ENCODE peak calls at places on chromosomes 2 and 18, in five cellular contexts. K is HepG2, C is prostate gland, N is kidney, M is GM23248. G is an unnamed sample.

GRCh38 chr2:109213646-109214417 is 84.8 kb downstream of the SH3RF3 start:
- DNase-seq in C (peak; percentile 37), K (no peak), N (no peak), M (peak; percentile 86), G (peak; percentile 61)

GRCh38 chr2:96642564-96643350 is at the start of gene FER1L5:
- DNase-seq in M (peak; percentile 57), K (no peak), N (peak; percentile 76), C (peak; percentile 40), G (no peak)

GRCh38 chr18:11305507-11305906 is 156.1 kb upstream of the PIEZO2 start:
- DNase-seq in N (peak; percentile 30), C (no peak), K (no peak), M (no peak), G (no peak)

GRCh38 chr2:217289153-217289908 is 429.5 kb upstream of the TNP1 start:
- DNase-seq in K (no peak), C (no peak), M (no peak), N (no peak), G (no peak)

GRCh38 chr2:237932731-237933131 is 34.1 kb upstream of the UBE2F start:
- DNase-seq in N (no peak), K (no peak), M (peak; percentile 63), C (no peak), G (no peak)

GRCh38 chr2:127581050-127581345 is 45.5 kb downstream of the MYO7B start:
- DNase-seq in C (no peak), K (no peak), M (no peak), N (no peak), G (peak; percentile 34)

GRCh38 chr18:23689031-23689615 is at the start of gene LAMA3:
- DNase-seq in C (peak; percentile 60), K (no peak), N (peak; percentile 80), M (peak; percentile 77), G (no peak)

GRCh38 chr18:50697509-50697908 is 122.3 kb downstream of the MRO start:
- DNase-seq in C (no peak), M (no peak), K (no peak), N (no peak), G (no peak)

GRCh38 chr2:101516349-101516748 is 41.4 kb upstream of the RFX8 start:
- DNase-seq in K (no peak), M (no peak), C (no peak), N (no peak), G (no peak)

GRCh38 chr18:2994603-2995432 is 18.1 kb downstream of the LPIN2 start:
- DNase-seq in M (no peak), C (no peak), K (no peak), N (no peak), G (no peak)

GRCh38 chr2:151071382-151071781 is 190.3 kb downstream of the RBM43 start:
- DNase-seq in K (no peak), C (no peak), M (peak; percentile 70), N (no peak), G (no peak)

GRCh38 chr2:232479341-232480200 is 8.1 kb downstream of the ECEL1 start:
- DNase-seq in N (peak; percentile 60), K (peak; percentile 19), M (no peak), C (no peak), G (no peak)

GRCh38 chr2:179020156-179020750 is 29.7 kb downstream of the CCDC141 start:
- DNase-seq in M (peak; percentile 39), K (peak; percentile 44), N (no peak), C (no peak), G (no peak)

GRCh38 chr2:39492095-39492590 is 55.1 kb upstream of the MAP4K3 start:
- DNase-seq in K (peak; percentile 94), C (no peak), M (peak; percentile 95), N (no peak), G (no peak)

GRCh38 chr2:224248944-224249371 is 152.9 kb downstream of the FAM124B start:
- DNase-seq in K (no peak), N (no peak), M (no peak), C (no peak), G (no peak)

GRCh38 chr2:210493528-210493927 is 17.0 kb upstream of the LANCL1 start:
- DNase-seq in N (no peak), M (no peak), K (no peak), C (no peak), G (no peak)

GRCh38 chr2:40625849-40626248 is 174.0 kb upstream of the SLC8A1 start:
- DNase-seq in C (no peak), N (no peak), M (peak; percentile 91), K (no peak), G (no peak)

GRCh38 chr2:173990970-173991819 is 26.0 kb upstream of the SP3 start:
- DNase-seq in C (peak; percentile 56), K (no peak), N (peak; percentile 88), M (peak; percentile 83), G (peak; percentile 89)

GRCh38 chr2:84855730-84856129 is 25.2 kb downstream of the TRABD2A start:
- DNase-seq in M (no peak), C (no peak), K (no peak), N (no peak), G (no peak)

GRCh38 chr2:82837588-82838304 is 1621.3 kb downstream of the SUCLG1 start:
- DNase-seq in K (no peak), M (peak; percentile 30), C (no peak), N (no peak), G (no peak)

GRCh38 chr2:96336873-96337272 is 1.3 kb downstream of the NCAPH start:
- DNase-seq in K (no peak), M (no peak), C (no peak), N (no peak), G (no peak)

GRCh38 chr2:240420206-240420899 is 15.1 kb upstream of the GPC1 start:
- DNase-seq in M (no peak), N (peak; percentile 35), K (no peak), C (no peak), G (no peak)

GRCh38 chr2:100197643-100198153 is 55.3 kb upstream of the AFF3 start:
- DNase-seq in M (peak; percentile 59), C (peak; percentile 72), N (peak; percentile 96), K (no peak), G (no peak)

GRCh38 chr2:64359892-64360657 is 93.9 kb upstream of the LGALSL start:
- DNase-seq in M (peak; percentile 99), C (peak; percentile 78), N (peak; percentile 88), K (peak; percentile 13), G (peak; percentile 93)

GRCh38 chr2:186911551-186912085 is 62.6 kb upstream of the ZSWIM2 start:
- DNase-seq in C (no peak), M (no peak), K (no peak), N (no peak), G (no peak)

GRCh38 chr18:80181642-80182461 is 65.5 kb downstream of the PARD6G start:
- DNase-seq in K (peak; percentile 33), C (peak; percentile 68), M (no peak), N (peak; percentile 46), G (no peak)

GRCh38 chr2:239873656-239874635 is 151.2 kb downstream of the NDUFA10 start:
- DNase-seq in K (no peak), N (no peak), C (no peak), M (no peak), G (peak; percentile 42)

GRCh38 chr2:166803314-166803986 is 84.8 kb upstream of the XIRP2 start:
- DNase-seq in C (no peak), K (peak; percentile 5), N (no peak), M (no peak), G (no peak)

GRCh38 chr2:128792476-128793054 is 473.9 kb upstream of the HS6ST1 start:
- DNase-seq in N (no peak), K (no peak), M (no peak), C (no peak), G (no peak)

GRCh38 chr2:6970976-6971480 is 53.8 kb downstream of the RNF144A start:
- DNase-seq in N (no peak), M (no peak), K (no peak), C (no peak), G (no peak)

GRCh38 chr2:43082111-43082877 is 144.1 kb downstream of the ZFP36L2 start:
- DNase-seq in K (no peak), M (peak; percentile 78), C (no peak), N (no peak), G (peak; percentile 82)

GRCh38 chr2:66481100-66481549 is 46.2 kb downstream of the MEIS1 start:
- DNase-seq in N (no peak), K (no peak), C (no peak), M (peak; percentile 5), G (no peak)

GRCh38 chr2:120853294-120854013 is 117.8 kb downstream of the GLI2 start:
- DNase-seq in M (no peak), N (no peak), C (no peak), K (no peak), G (no peak)

GRCh38 chr18:75309564-75309963 is 99.0 kb downstream of the TSHZ1 start:
- DNase-seq in C (no peak), K (peak; percentile 15), N (no peak), M (no peak), G (no peak)

GRCh38 chr18:10365901-10366300 is 88.5 kb upstream of the APCDD1 start:
- DNase-seq in C (no peak), M (no peak), K (no peak), N (no peak), G (no peak)

DNA sequence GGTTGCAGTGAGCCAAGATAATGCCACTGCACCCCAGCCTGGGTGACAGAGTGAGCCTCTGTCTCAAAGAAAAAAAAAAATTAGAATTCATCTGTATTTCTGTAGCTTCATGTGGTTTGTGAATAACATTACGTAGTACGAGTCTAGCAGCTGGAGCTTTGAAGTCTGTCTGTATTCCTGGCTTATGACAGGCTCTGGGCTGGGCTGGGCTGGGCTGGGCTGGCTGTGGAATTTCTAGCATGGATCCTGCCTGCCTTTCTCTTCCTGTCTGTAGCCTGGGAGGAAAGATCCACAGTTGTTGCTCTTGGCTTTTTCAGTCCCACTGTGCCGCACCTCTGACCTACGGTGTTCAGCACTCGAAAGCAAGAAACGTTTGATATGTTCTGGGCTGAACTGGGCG is 55.5 kb downstream of the BOLA3 start:
- DNase-seq in N (no peak), M (no peak), C (no peak), K (no peak), G (peak; percentile 55)
- H3K36me3 ChIP-seq in N (peaks cover 28% of the 10 kb centered on the region), M (peaks cover 4% of the 10 kb centered on the region), C (peaks cover 13% of the 10 kb centered on the region), K (peaks cover 39% of the 10 kb centered on the region), G (peaks cover 39% of the 10 kb centered on the region)

GRCh38 chr2:86035883-86036789 is 69.5 kb downstream of the POLR1A start:
- DNase-seq in M (peak; percentile 91), C (peak; percentile 76), N (peak; percentile 91), K (no peak), G (peak; percentile 84)
- H3K36me3 ChIP-seq in M (peaks cover 8% of the 10 kb centered on the region), C (peaks cover 9% of the 10 kb centered on the region), N (peaks cover 35% of the 10 kb centered on the region), K (peaks cover 72% of the 10 kb centered on the region), G (peaks cover 48% of the 10 kb centered on the region)

DNA sequence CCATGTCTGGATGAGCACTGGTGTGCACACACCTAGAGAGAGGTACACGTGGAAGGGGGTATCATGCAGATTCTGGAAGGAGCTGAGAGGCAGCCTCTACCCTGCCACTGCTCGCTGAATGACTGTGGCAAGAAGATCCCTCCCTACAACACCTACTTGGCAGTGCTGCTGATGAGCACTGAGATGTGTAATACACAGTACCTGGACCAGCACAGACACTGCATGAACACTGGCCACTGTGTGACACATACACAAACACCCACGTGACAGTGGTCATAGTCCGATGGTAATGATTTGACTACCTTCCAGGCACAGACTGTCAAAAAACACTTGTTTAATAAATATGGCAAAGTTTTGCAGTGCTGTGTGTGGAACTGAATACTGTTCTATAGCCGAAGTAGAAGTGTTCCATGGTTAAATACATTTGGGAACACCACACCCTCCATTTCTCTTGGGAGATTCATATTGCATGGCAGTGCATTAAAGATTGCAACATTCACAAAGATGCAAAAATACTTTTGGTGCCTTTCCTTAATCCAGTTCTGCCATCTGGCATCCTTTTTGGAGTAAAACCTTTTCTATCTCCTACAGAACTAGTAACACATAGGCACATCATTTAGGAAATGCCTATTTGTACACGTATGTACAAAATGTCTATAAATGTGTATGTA is 29.6 kb downstream of the MRPS5 start:
- DNase-seq in C (no peak), M (no peak), N (no peak), K (no peak), G (no peak)
- H3K36me3 ChIP-seq in C (no peaks in the 10 kb centered on the region), M (peaks cover 10% of the 10 kb centered on the region), N (peaks cover 13% of the 10 kb centered on the region), K (peaks cover 27% of the 10 kb centered on the region), G (peaks cover 70% of the 10 kb centered on the region)

GRCh38 chr2:46580416-46580815 is 101.1 kb downstream of the TMEM247 start:
- DNase-seq in C (no peak), N (no peak), M (no peak), K (no peak), G (no peak)
- H3K36me3 ChIP-seq in C (no peaks in the 10 kb centered on the region), N (peaks cover 9% of the 10 kb centered on the region), M (peaks cover 31% of the 10 kb centered on the region), K (no peaks in the 10 kb centered on the region), G (peaks cover 45% of the 10 kb centered on the region)